ENCODE peak calls at places on chromosomes 5 and 9, in six cellular contexts. One of them, this sample, is unnamed.

GRCh38 chr5:143582869-143583268 is 179.4 kb upstream of the NR3C1 start:
- DNase-seq in hypothalamus: no peak
- DNase-seq in GM23248: peak
- DNase-seq in T follicular helper cell: no peak
- DNase-seq in COR-L47: no peak
- DNase-seq in pancreas: no peak
- DNase-seq in this sample: no peak

GRCh38 chr9:71179183-71179582 is 57.8 kb upstream of the TRPM3 start:
- DNase-seq in pancreas: no peak
- DNase-seq in COR-L47: no peak
- DNase-seq in T follicular helper cell: no peak
- DNase-seq in GM23248: no peak
- DNase-seq in hypothalamus: no peak
- DNase-seq in this sample: no peak

GRCh38 chr9:110255064-110255416 is 1.3 kb downstream of the TXN start:
- DNase-seq in COR-L47: no peak
- DNase-seq in pancreas: no peak
- DNase-seq in T follicular helper cell: no peak
- DNase-seq in GM23248: no peak
- DNase-seq in hypothalamus: no peak
- DNase-seq in this sample: no peak

GRCh38 chr9:106077731-106078130 is 383.4 kb downstream of the TMEM38B start:
- DNase-seq in T follicular helper cell: no peak
- DNase-seq in GM23248: no peak
- DNase-seq in hypothalamus: no peak
- DNase-seq in pancreas: no peak
- DNase-seq in COR-L47: no peak
- DNase-seq in this sample: no peak

GRCh38 chr5:66959668-66960067 is 236.9 kb downstream of the CD180 start:
- DNase-seq in GM23248: peak
- DNase-seq in pancreas: no peak
- DNase-seq in COR-L47: no peak
- DNase-seq in T follicular helper cell: no peak
- DNase-seq in hypothalamus: no peak
- DNase-seq in this sample: no peak

GRCh38 chr9:88661759-88662158 is 126.8 kb downstream of the NXNL2 start:
- DNase-seq in hypothalamus: no peak
- DNase-seq in T follicular helper cell: no peak
- DNase-seq in GM23248: no peak
- DNase-seq in pancreas: no peak
- DNase-seq in COR-L47: no peak
- DNase-seq in this sample: no peak

GRCh38 chr9:90169490-90169889 is 473.1 kb downstream of the DIRAS2 start:
- DNase-seq in GM23248: no peak
- DNase-seq in hypothalamus: no peak
- DNase-seq in T follicular helper cell: no peak
- DNase-seq in pancreas: no peak
- DNase-seq in COR-L47: no peak
- DNase-seq in this sample: no peak

GRCh38 chr5:73451218-73452130 is 2.9 kb upstream of the FOXD1 start:
- DNase-seq in GM23248: peak
- DNase-seq in pancreas: peak
- DNase-seq in T follicular helper cell: peak
- DNase-seq in COR-L47: peak
- DNase-seq in hypothalamus: no peak
- DNase-seq in this sample: no peak

GRCh38 chr9:123120131-123120530 is 86.7 kb downstream of the GPR21 start:
- DNase-seq in hypothalamus: no peak
- DNase-seq in GM23248: no peak
- DNase-seq in T follicular helper cell: no peak
- DNase-seq in pancreas: no peak
- DNase-seq in COR-L47: no peak
- DNase-seq in this sample: no peak

GRCh38 chr5:172640822-172641358 is at the start of gene NEURL1B:
- DNase-seq in hypothalamus: no peak
- DNase-seq in pancreas: peak
- DNase-seq in T follicular helper cell: no peak
- DNase-seq in COR-L47: peak
- DNase-seq in GM23248: peak
- DNase-seq in this sample: no peak

GRCh38 chr5:17415282-17415681 is 82.7 kb upstream of the TAF11L2 start:
- DNase-seq in COR-L47: no peak
- DNase-seq in GM23248: no peak
- DNase-seq in hypothalamus: no peak
- DNase-seq in T follicular helper cell: no peak
- DNase-seq in pancreas: no peak
- DNase-seq in this sample: no peak

GRCh38 chr5:154868702-154869101 is 10.3 kb downstream of the CNOT8 start:
- DNase-seq in hypothalamus: no peak
- DNase-seq in T follicular helper cell: no peak
- DNase-seq in COR-L47: no peak
- DNase-seq in pancreas: no peak
- DNase-seq in GM23248: peak
- DNase-seq in this sample: no peak

GRCh38 chr9:20447291-20447690 is 175.0 kb downstream of the MLLT3 start:
- DNase-seq in T follicular helper cell: no peak
- DNase-seq in GM23248: peak
- DNase-seq in COR-L47: no peak
- DNase-seq in pancreas: no peak
- DNase-seq in hypothalamus: no peak
- DNase-seq in this sample: no peak

GRCh38 chr9:2622361-2623045 is 916 bp downstream of the VLDLR start:
- DNase-seq in GM23248: peak
- DNase-seq in pancreas: peak
- DNase-seq in hypothalamus: no peak
- DNase-seq in T follicular helper cell: no peak
- DNase-seq in COR-L47: peak
- DNase-seq in this sample: no peak

GRCh38 chr5:138082033-138082432 is 1.8 kb upstream of the WNT8A start:
- DNase-seq in COR-L47: no peak
- DNase-seq in T follicular helper cell: no peak
- DNase-seq in pancreas: no peak
- DNase-seq in hypothalamus: no peak
- DNase-seq in GM23248: no peak
- DNase-seq in this sample: no peak

GRCh38 chr9:122904466-122904822 is 715 bp downstream of the RC3H2 start:
- DNase-seq in COR-L47: peak
- DNase-seq in GM23248: peak
- DNase-seq in T follicular helper cell: no peak
- DNase-seq in pancreas: peak
- DNase-seq in hypothalamus: no peak
- DNase-seq in this sample: no peak

GRCh38 chr9:121613009-121613766 is 38.2 kb upstream of the DAB2IP start:
- DNase-seq in COR-L47: no peak
- DNase-seq in pancreas: no peak
- DNase-seq in hypothalamus: no peak
- DNase-seq in T follicular helper cell: no peak
- DNase-seq in GM23248: no peak
- DNase-seq in this sample: no peak

GRCh38 chr5:177434942-177435738 is 8.7 kb downstream of the GRK6 start:
- DNase-seq in hypothalamus: no peak
- DNase-seq in T follicular helper cell: no peak
- DNase-seq in pancreas: no peak
- DNase-seq in COR-L47: no peak
- DNase-seq in GM23248: no peak
- DNase-seq in this sample: no peak

GRCh38 chr5:119347574-119347973 is 8.2 kb upstream of the TNFAIP8 start:
- DNase-seq in COR-L47: peak
- DNase-seq in hypothalamus: no peak
- DNase-seq in GM23248: no peak
- DNase-seq in pancreas: no peak
- DNase-seq in T follicular helper cell: no peak
- DNase-seq in this sample: peak

GRCh38 chr9:15370496-15371464 is 51.9 kb upstream of the SNAPC3 start:
- DNase-seq in COR-L47: peak
- DNase-seq in pancreas: no peak
- DNase-seq in hypothalamus: no peak
- DNase-seq in GM23248: peak
- DNase-seq in T follicular helper cell: no peak
- DNase-seq in this sample: no peak

This sample was measured in epithelial cell of proximal tubule.